ENCODE peak calls at places on chromosomes 6 and 20, in ten cellular contexts. One of them, this sample, is unnamed.

GRCh38 chr6:136069119-136069518 is 181.0 kb downstream of the MTFR2 start:
- DNase-seq in MM.1S: no peak
- DNase-seq in adipocyte: peak; percentile 70
- DNase-seq in iPS DF 6.9: no peak
- DNase-seq in tibial nerve: no peak
- DNase-seq in kidney epithelial cell: no peak
- DNase-seq in ovary: no peak
- DNase-seq in HepG2: no peak
- DNase-seq in BE2C: no peak
- DNase-seq in CD8-positive, alpha-beta memory T cell: no peak
- DNase-seq in this sample: no peak

GRCh38 chr6:36769161-36769675 is 70.0 kb downstream of the CPNE5 start:
- DNase-seq in adipocyte: no peak
- DNase-seq in kidney epithelial cell: no peak
- DNase-seq in MM.1S: no peak
- DNase-seq in BE2C: peak; percentile 31
- DNase-seq in tibial nerve: no peak
- DNase-seq in CD8-positive, alpha-beta memory T cell: no peak
- DNase-seq in ovary: no peak
- DNase-seq in iPS DF 6.9: no peak
- DNase-seq in HepG2: no peak
- DNase-seq in this sample: no peak

GRCh38 chr6:72704979-72705378 is 83.1 kb downstream of the KCNQ5 start:
- DNase-seq in kidney epithelial cell: no peak
- DNase-seq in BE2C: no peak
- DNase-seq in adipocyte: no peak
- DNase-seq in HepG2: peak; percentile 2
- DNase-seq in MM.1S: no peak
- DNase-seq in tibial nerve: no peak
- DNase-seq in iPS DF 6.9: no peak
- DNase-seq in CD8-positive, alpha-beta memory T cell: no peak
- DNase-seq in ovary: no peak
- DNase-seq in this sample: no peak

GRCh38 chr6:125245523-125246264 is 56.1 kb downstream of the HDDC2 start:
- DNase-seq in CD8-positive, alpha-beta memory T cell: no peak
- DNase-seq in iPS DF 6.9: no peak
- DNase-seq in HepG2: no peak
- DNase-seq in BE2C: no peak
- DNase-seq in adipocyte: no peak
- DNase-seq in ovary: no peak
- DNase-seq in MM.1S: no peak
- DNase-seq in kidney epithelial cell: no peak
- DNase-seq in tibial nerve: no peak
- DNase-seq in this sample: no peak

GRCh38 chr20:8045946-8046345 is 26.4 kb upstream of the TMX4 start:
- DNase-seq in ovary: no peak
- DNase-seq in adipocyte: no peak
- DNase-seq in BE2C: no peak
- DNase-seq in tibial nerve: no peak
- DNase-seq in kidney epithelial cell: no peak
- DNase-seq in MM.1S: no peak
- DNase-seq in CD8-positive, alpha-beta memory T cell: no peak
- DNase-seq in iPS DF 6.9: no peak
- DNase-seq in HepG2: no peak
- DNase-seq in this sample: no peak

GRCh38 chr6:15956205-15957106 is 172.4 kb upstream of the MYLIP start:
- DNase-seq in tibial nerve: peak; percentile 41
- DNase-seq in MM.1S: no peak
- DNase-seq in kidney epithelial cell: no peak
- DNase-seq in CD8-positive, alpha-beta memory T cell: no peak
- DNase-seq in ovary: no peak
- DNase-seq in BE2C: no peak
- DNase-seq in adipocyte: no peak
- DNase-seq in iPS DF 6.9: no peak
- DNase-seq in HepG2: peak; percentile 44
- DNase-seq in this sample: no peak

GRCh38 chr20:20412750-20413149 is 44.8 kb downstream of the INSM1 start:
- DNase-seq in tibial nerve: no peak
- DNase-seq in ovary: no peak
- DNase-seq in MM.1S: no peak
- DNase-seq in CD8-positive, alpha-beta memory T cell: no peak
- DNase-seq in adipocyte: no peak
- DNase-seq in kidney epithelial cell: peak; percentile 18
- DNase-seq in iPS DF 6.9: no peak
- DNase-seq in BE2C: no peak
- DNase-seq in HepG2: no peak
- DNase-seq in this sample: no peak

GRCh38 chr20:7966176-7966575 is 25.9 kb upstream of the HAO1 start:
- DNase-seq in MM.1S: no peak
- DNase-seq in HepG2: no peak
- DNase-seq in BE2C: peak; percentile 20
- DNase-seq in adipocyte: no peak
- DNase-seq in tibial nerve: no peak
- DNase-seq in ovary: no peak
- DNase-seq in CD8-positive, alpha-beta memory T cell: no peak
- DNase-seq in kidney epithelial cell: no peak
- DNase-seq in iPS DF 6.9: no peak
- DNase-seq in this sample: no peak

GRCh38 chr20:11544029-11544678 is 373.5 kb upstream of the BTBD3 start:
- DNase-seq in BE2C: peak; percentile 30
- DNase-seq in iPS DF 6.9: peak; percentile 52
- DNase-seq in tibial nerve: no peak
- DNase-seq in adipocyte: peak; percentile 89
- DNase-seq in CD8-positive, alpha-beta memory T cell: no peak
- DNase-seq in ovary: no peak
- DNase-seq in MM.1S: peak; percentile 86
- DNase-seq in HepG2: peak; percentile 72
- DNase-seq in kidney epithelial cell: peak; percentile 16
- DNase-seq in this sample: no peak

GRCh38 chr20:47682916-47683315 is 102.4 kb downstream of the SULF2 start:
- DNase-seq in BE2C: no peak
- DNase-seq in CD8-positive, alpha-beta memory T cell: no peak
- DNase-seq in MM.1S: no peak
- DNase-seq in kidney epithelial cell: no peak
- DNase-seq in HepG2: no peak
- DNase-seq in iPS DF 6.9: no peak
- DNase-seq in ovary: no peak
- DNase-seq in adipocyte: no peak
- DNase-seq in tibial nerve: no peak
- DNase-seq in this sample: no peak

GRCh38 chr6:151409260-151409659 is 17.9 kb upstream of the ZBTB2 start:
- DNase-seq in HepG2: no peak
- DNase-seq in ovary: no peak
- DNase-seq in MM.1S: no peak
- DNase-seq in iPS DF 6.9: no peak
- DNase-seq in BE2C: no peak
- DNase-seq in CD8-positive, alpha-beta memory T cell: no peak
- DNase-seq in kidney epithelial cell: no peak
- DNase-seq in adipocyte: no peak
- DNase-seq in tibial nerve: no peak
- DNase-seq in this sample: no peak

GRCh38 chr20:38764563-38765355 is 16.5 kb downstream of the ACTR5 start:
- DNase-seq in kidney epithelial cell: peak; percentile 86
- DNase-seq in HepG2: peak; percentile 35
- DNase-seq in MM.1S: no peak
- DNase-seq in iPS DF 6.9: no peak
- DNase-seq in ovary: no peak
- DNase-seq in tibial nerve: no peak
- DNase-seq in BE2C: no peak
- DNase-seq in CD8-positive, alpha-beta memory T cell: no peak
- DNase-seq in adipocyte: peak; percentile 80
- DNase-seq in this sample: no peak

GRCh38 chr6:128844598-128844997 is 38.3 kb upstream of the LAMA2 start:
- DNase-seq in MM.1S: no peak
- DNase-seq in adipocyte: no peak
- DNase-seq in kidney epithelial cell: no peak
- DNase-seq in HepG2: no peak
- DNase-seq in BE2C: no peak
- DNase-seq in tibial nerve: no peak
- DNase-seq in CD8-positive, alpha-beta memory T cell: no peak
- DNase-seq in iPS DF 6.9: no peak
- DNase-seq in ovary: no peak
- DNase-seq in this sample: no peak

GRCh38 chr6:73688351-73688750 is 7.7 kb upstream of the CD109 start:
- DNase-seq in adipocyte: no peak
- DNase-seq in iPS DF 6.9: no peak
- DNase-seq in ovary: no peak
- DNase-seq in BE2C: no peak
- DNase-seq in tibial nerve: no peak
- DNase-seq in kidney epithelial cell: no peak
- DNase-seq in HepG2: no peak
- DNase-seq in CD8-positive, alpha-beta memory T cell: no peak
- DNase-seq in MM.1S: no peak
- DNase-seq in this sample: no peak

DNA sequence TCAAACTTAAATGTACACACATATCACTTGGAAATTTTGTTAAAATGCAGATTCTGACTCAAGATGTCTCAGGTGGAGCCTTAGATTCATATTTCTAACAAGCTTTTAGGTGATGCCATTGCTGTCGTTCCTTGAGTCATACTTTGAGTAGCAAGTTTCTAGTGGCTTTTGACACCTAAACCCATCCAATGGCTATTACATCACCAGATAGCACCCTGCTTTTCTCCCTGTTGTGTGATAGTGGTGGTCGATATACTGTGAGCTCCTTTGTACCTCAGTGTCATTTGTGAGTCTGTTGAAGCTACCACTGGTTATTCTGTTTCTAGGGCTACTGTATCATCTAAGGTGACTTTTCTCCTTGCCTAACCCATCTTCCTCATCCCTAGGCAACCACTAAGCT is 34.7 kb upstream of the BAG2 start:
- DNase-seq in tibial nerve: no peak
- DNase-seq in ovary: no peak
- DNase-seq in HepG2: no peak
- DNase-seq in CD8-positive, alpha-beta memory T cell: no peak
- DNase-seq in iPS DF 6.9: no peak
- DNase-seq in BE2C: no peak
- DNase-seq in adipocyte: no peak
- DNase-seq in MM.1S: no peak
- DNase-seq in kidney epithelial cell: no peak
- DNase-seq in this sample: no peak
- H3K36me3 ChIP-seq in tibial nerve: peaks cover 45% of the 10 kb centered on the region
- H3K36me3 ChIP-seq in ovary: no peaks in the 10 kb centered on the region
- H3K36me3 ChIP-seq in HepG2: peaks cover 48% of the 10 kb centered on the region
- H3K36me3 ChIP-seq in CD8-positive, alpha-beta memory T cell: peaks cover 6% of the 10 kb centered on the region
- H3K36me3 ChIP-seq in iPS DF 6.9: peaks cover 2% of the 10 kb centered on the region
- H3K36me3 ChIP-seq in BE2C: peaks cover 23% of the 10 kb centered on the region
- H3K36me3 ChIP-seq in adipocyte: peaks cover 54% of the 10 kb centered on the region
- H3K36me3 ChIP-seq in MM.1S: peaks cover 7% of the 10 kb centered on the region
- H3K36me3 ChIP-seq in kidney epithelial cell: no peaks in the 10 kb centered on the region
- H3K36me3 ChIP-seq in this sample: peaks cover 28% of the 10 kb centered on the region

DNA sequence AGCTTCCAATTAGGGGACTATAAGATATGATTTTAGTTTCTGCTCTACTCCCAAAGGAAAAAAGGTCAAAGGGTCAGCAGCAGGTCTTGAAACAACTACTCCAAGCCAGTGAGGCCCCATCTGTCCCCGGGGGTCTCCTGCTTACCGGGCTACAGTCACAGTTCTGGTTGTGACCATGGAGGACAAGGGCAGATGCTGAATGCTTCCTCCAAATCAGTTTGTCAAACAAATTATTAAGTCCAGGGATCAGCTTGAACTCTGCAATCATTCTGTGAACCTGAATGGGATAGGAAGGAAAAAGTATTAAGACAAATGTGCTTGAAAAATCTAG is 60.2 kb downstream of the MYH7B start:
- DNase-seq in HepG2: no peak
- DNase-seq in kidney epithelial cell: no peak
- DNase-seq in ovary: no peak
- DNase-seq in MM.1S: no peak
- DNase-seq in iPS DF 6.9: no peak
- DNase-seq in BE2C: no peak
- DNase-seq in CD8-positive, alpha-beta memory T cell: no peak
- DNase-seq in adipocyte: no peak
- DNase-seq in tibial nerve: no peak
- DNase-seq in this sample: no peak
- H3K36me3 ChIP-seq in HepG2: peaks cover 95% of the 10 kb centered on the region
- H3K36me3 ChIP-seq in kidney epithelial cell: no peaks in the 10 kb centered on the region
- H3K36me3 ChIP-seq in ovary: no peaks in the 10 kb centered on the region
- H3K36me3 ChIP-seq in MM.1S: no peaks in the 10 kb centered on the region
- H3K36me3 ChIP-seq in iPS DF 6.9: peaks cover 19% of the 10 kb centered on the region
- H3K36me3 ChIP-seq in BE2C: peaks cover 51% of the 10 kb centered on the region
- H3K36me3 ChIP-seq in CD8-positive, alpha-beta memory T cell: peaks cover 28% of the 10 kb centered on the region
- H3K36me3 ChIP-seq in adipocyte: peaks cover 59% of the 10 kb centered on the region
- H3K36me3 ChIP-seq in tibial nerve: peaks cover 89% of the 10 kb centered on the region
- H3K36me3 ChIP-seq in this sample: peaks cover 86% of the 10 kb centered on the region

GRCh38 chr6:31531771-31532643 is 3.2 kb downstream of the MCCD1 start:
- DNase-seq in BE2C: no peak
- DNase-seq in iPS DF 6.9: no peak
- DNase-seq in MM.1S: no peak
- DNase-seq in ovary: no peak
- DNase-seq in adipocyte: no peak
- DNase-seq in tibial nerve: no peak
- DNase-seq in kidney epithelial cell: no peak
- DNase-seq in CD8-positive, alpha-beta memory T cell: no peak
- DNase-seq in HepG2: no peak
- DNase-seq in this sample: no peak
- H3K36me3 ChIP-seq in BE2C: peaks cover 72% of the 10 kb centered on the region
- H3K36me3 ChIP-seq in iPS DF 6.9: peaks cover 66% of the 10 kb centered on the region
- H3K36me3 ChIP-seq in MM.1S: peaks cover 7% of the 10 kb centered on the region
- H3K36me3 ChIP-seq in ovary: no peaks in the 10 kb centered on the region
- H3K36me3 ChIP-seq in adipocyte: peaks cover 76% of the 10 kb centered on the region
- H3K36me3 ChIP-seq in tibial nerve: peaks cover 80% of the 10 kb centered on the region
- H3K36me3 ChIP-seq in kidney epithelial cell: peaks cover 4% of the 10 kb centered on the region
- H3K36me3 ChIP-seq in CD8-positive, alpha-beta memory T cell: peaks cover 60% of the 10 kb centered on the region
- H3K36me3 ChIP-seq in HepG2: peaks cover 70% of the 10 kb centered on the region
- H3K36me3 ChIP-seq in this sample: peaks cover 76% of the 10 kb centered on the region

GRCh38 chr6:13277231-13277630 is 51.1 kb downstream of the TBC1D7 start:
- DNase-seq in BE2C: no peak
- DNase-seq in ovary: no peak
- DNase-seq in CD8-positive, alpha-beta memory T cell: no peak
- DNase-seq in adipocyte: no peak
- DNase-seq in tibial nerve: no peak
- DNase-seq in HepG2: no peak
- DNase-seq in kidney epithelial cell: no peak
- DNase-seq in iPS DF 6.9: no peak
- DNase-seq in MM.1S: no peak
- DNase-seq in this sample: no peak

GRCh38 chr6:13275435-13275989 is 52.8 kb downstream of the TBC1D7 start:
- DNase-seq in ovary: no peak
- DNase-seq in HepG2: no peak
- DNase-seq in CD8-positive, alpha-beta memory T cell: no peak
- DNase-seq in adipocyte: no peak
- DNase-seq in MM.1S: no peak
- DNase-seq in iPS DF 6.9: no peak
- DNase-seq in kidney epithelial cell: no peak
- DNase-seq in BE2C: no peak
- DNase-seq in tibial nerve: no peak
- DNase-seq in this sample: no peak

GRCh38 chr6:13280253-13280652 is 48.1 kb downstream of the TBC1D7 start:
- DNase-seq in adipocyte: no peak
- DNase-seq in iPS DF 6.9: no peak
- DNase-seq in kidney epithelial cell: no peak
- DNase-seq in MM.1S: no peak
- DNase-seq in BE2C: no peak
- DNase-seq in tibial nerve: no peak
- DNase-seq in ovary: no peak
- DNase-seq in HepG2: no peak
- DNase-seq in CD8-positive, alpha-beta memory T cell: no peak
- DNase-seq in this sample: no peak

GRCh38 chr6:13278991-13279390 is 49.3 kb downstream of the TBC1D7 start:
- DNase-seq in BE2C: no peak
- DNase-seq in CD8-positive, alpha-beta memory T cell: no peak
- DNase-seq in HepG2: no peak
- DNase-seq in tibial nerve: no peak
- DNase-seq in kidney epithelial cell: no peak
- DNase-seq in iPS DF 6.9: no peak
- DNase-seq in ovary: no peak
- DNase-seq in adipocyte: peak; percentile 72
- DNase-seq in MM.1S: no peak
- DNase-seq in this sample: no peak

GRCh38 chr6:13278184-13278583 is 50.2 kb downstream of the TBC1D7 start:
- DNase-seq in kidney epithelial cell: no peak
- DNase-seq in adipocyte: no peak
- DNase-seq in ovary: no peak
- DNase-seq in iPS DF 6.9: peak; percentile 20
- DNase-seq in BE2C: no peak
- DNase-seq in MM.1S: peak; percentile 30
- DNase-seq in HepG2: no peak
- DNase-seq in tibial nerve: no peak
- DNase-seq in CD8-positive, alpha-beta memory T cell: no peak
- DNase-seq in this sample: no peak
- H3K36me3 ChIP-seq in kidney epithelial cell: no peaks in the 10 kb centered on the region
- H3K36me3 ChIP-seq in adipocyte: no peaks in the 10 kb centered on the region
- H3K36me3 ChIP-seq in ovary: no peaks in the 10 kb centered on the region
- H3K36me3 ChIP-seq in iPS DF 6.9: no peaks in the 10 kb centered on the region
- H3K36me3 ChIP-seq in BE2C: no peaks in the 10 kb centered on the region
- H3K36me3 ChIP-seq in MM.1S: no peaks in the 10 kb centered on the region
- H3K36me3 ChIP-seq in HepG2: no peaks in the 10 kb centered on the region
- H3K36me3 ChIP-seq in tibial nerve: peaks cover 15% of the 10 kb centered on the region
- H3K36me3 ChIP-seq in CD8-positive, alpha-beta memory T cell: no peaks in the 10 kb centered on the region
- H3K36me3 ChIP-seq in this sample: peaks cover 1% of the 10 kb centered on the region

This sample was measured in suprapubic skin.